ENCODE peak calls at places on chromosome 5, in four cellular contexts. S is neuronal stem cell, L is H1, M is H9. D is an unnamed sample.

GRCh38 chr5:135977375-135977928 is 22.7 kb upstream of the LECT2 start:
- DNase-seq in S (peak), L (peak), M (peak), D (peak)

GRCh38 chr5:132387649-132388117 is 18.2 kb downstream of the SLC22A5 start:
- DNase-seq in S (no peak), L (no peak), M (no peak), D (peak)

GRCh38 chr5:115639377-115639776 is 13.5 kb upstream of the TMED7 start:
- DNase-seq in S (no peak), L (no peak), M (no peak), D (no peak)

GRCh38 chr5:107805819-107806218 is 135.1 kb upstream of the EFNA5 start:
- DNase-seq in S (peak), L (no peak), M (no peak), D (no peak)

GRCh38 chr5:72552041-72552557 is 44.9 kb upstream of the ZNF366 start:
- DNase-seq in S (no peak), L (no peak), M (no peak), D (no peak)

GRCh38 chr5:130687085-130687733 is 477.8 kb downstream of the HINT1 start:
- DNase-seq in S (no peak), L (no peak), M (no peak), D (no peak)

GRCh38 chr5:112418412-112419049 is 546 bp downstream of the EPB41L4A start:
- DNase-seq in S (peak), L (no peak), M (peak), D (no peak)

GRCh38 chr5:34043099-34043876 is at the start of gene C1QTNF3:
- DNase-seq in S (no peak), L (no peak), M (no peak), D (no peak)

GRCh38 chr5:24633705-24634325 is 11.0 kb downstream of the CDH10 start:
- DNase-seq in S (peak), L (no peak), M (no peak), D (peak)

GRCh38 chr5:152113401-152113800 is 188.8 kb upstream of the GLRA1 start:
- DNase-seq in S (no peak), L (no peak), M (no peak), D (no peak)

GRCh38 chr5:94793113-94793815 is 174.8 kb downstream of the SLF1 start:
- DNase-seq in S (no peak), L (no peak), M (no peak), D (no peak)

DNA sequence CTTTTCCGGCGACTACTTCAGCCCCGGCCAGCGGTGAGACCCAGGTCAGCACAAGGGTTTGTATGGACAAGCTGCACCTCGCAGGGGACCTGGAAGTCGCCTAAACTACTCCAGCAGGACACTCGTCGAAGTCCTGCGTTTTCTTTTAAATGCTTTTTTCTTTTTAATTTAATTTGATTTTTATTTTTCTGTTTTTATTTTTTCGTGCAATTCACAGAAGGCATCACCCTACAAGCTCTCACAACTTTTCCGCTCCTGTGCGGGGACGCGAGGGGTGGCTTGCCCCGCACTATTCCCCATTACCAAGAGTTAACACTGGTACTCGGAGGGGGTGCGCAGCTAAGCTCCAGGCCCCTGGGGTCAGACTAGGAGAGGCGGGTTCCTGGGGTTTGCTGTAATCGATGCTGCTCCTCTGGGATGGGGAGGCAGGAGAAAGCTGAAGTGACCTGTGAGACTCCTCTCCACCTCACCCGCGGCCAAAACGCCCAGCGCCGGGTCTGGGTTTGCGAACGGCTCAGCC is 1.3 kb downstream of the EDIL3 start:
- DNase-seq in S (peak), L (no peak), M (peak), D (no peak)
- H2BK12ac ChIP-seq in S (no peak), L (peak), M (no peak), D (peak)

DNA sequence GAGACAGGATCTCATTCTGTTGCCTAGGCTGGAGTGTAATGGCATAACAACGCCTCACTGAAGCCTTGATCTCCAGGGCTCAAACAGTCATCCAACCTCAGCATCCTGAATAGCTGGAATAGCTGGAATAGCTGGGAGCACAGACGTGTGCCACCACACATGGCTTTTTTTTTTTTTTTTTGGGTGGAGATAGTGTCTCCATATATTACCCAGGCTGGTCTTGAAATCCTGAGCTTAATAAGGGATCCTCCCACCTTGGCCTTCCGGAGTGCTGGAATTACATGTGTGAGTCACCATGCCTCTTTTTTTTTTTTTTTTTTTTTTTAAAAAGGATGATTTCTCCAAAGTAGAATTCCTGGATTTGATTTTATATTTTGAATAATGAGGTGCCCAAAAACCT is 60.7 kb downstream of the NSD1 start:
- DNase-seq in S (no peak), L (no peak), M (no peak), D (peak)
- H3K27ac ChIP-seq in S (no peak), L (no peak), M (no peak), D (no peak)

GRCh38 chr5:9408964-9409363 is 136.9 kb downstream of the SEMA5A start:
- DNase-seq in S (no peak), L (no peak), M (no peak), D (no peak)

GRCh38 chr5:9405196-9405754 is 140.6 kb downstream of the SEMA5A start:
- DNase-seq in S (no peak), L (no peak), M (no peak), D (no peak)

GRCh38 chr5:9409413-9410089 is 136.3 kb downstream of the SEMA5A start:
- DNase-seq in S (no peak), L (no peak), M (no peak), D (no peak)

GRCh38 chr5:9411142-9411541 is 134.7 kb downstream of the SEMA5A start:
- DNase-seq in S (no peak), L (no peak), M (no peak), D (no peak)
- H2BK12ac ChIP-seq in S (peak), L (no peak), M (no peak), D (no peak)

GRCh38 chr5:138635268-138635667 is 60.1 kb upstream of the HSPA9 start:
- DNase-seq in S (no peak), L (no peak), M (no peak), D (peak)
- H3K27ac ChIP-seq in S (no peak), L (no peak), M (no peak), D (peak)

GRCh38 chr5:12384005-12384404 is 479.8 kb upstream of the CTNND2 start:
- DNase-seq in S (no peak), L (no peak), M (no peak), D (no peak)
- H2BK12ac ChIP-seq in S (no peak), L (no peak), M (no peak), D (no peak)

GRCh38 chr5:76351577-76351976 is 51.5 kb upstream of the IQGAP2 start:
- DNase-seq in S (no peak), L (no peak), M (no peak), D (no peak)
- H3K27ac ChIP-seq in S (no peak), L (no peak), M (no peak), D (no peak)

DNA sequence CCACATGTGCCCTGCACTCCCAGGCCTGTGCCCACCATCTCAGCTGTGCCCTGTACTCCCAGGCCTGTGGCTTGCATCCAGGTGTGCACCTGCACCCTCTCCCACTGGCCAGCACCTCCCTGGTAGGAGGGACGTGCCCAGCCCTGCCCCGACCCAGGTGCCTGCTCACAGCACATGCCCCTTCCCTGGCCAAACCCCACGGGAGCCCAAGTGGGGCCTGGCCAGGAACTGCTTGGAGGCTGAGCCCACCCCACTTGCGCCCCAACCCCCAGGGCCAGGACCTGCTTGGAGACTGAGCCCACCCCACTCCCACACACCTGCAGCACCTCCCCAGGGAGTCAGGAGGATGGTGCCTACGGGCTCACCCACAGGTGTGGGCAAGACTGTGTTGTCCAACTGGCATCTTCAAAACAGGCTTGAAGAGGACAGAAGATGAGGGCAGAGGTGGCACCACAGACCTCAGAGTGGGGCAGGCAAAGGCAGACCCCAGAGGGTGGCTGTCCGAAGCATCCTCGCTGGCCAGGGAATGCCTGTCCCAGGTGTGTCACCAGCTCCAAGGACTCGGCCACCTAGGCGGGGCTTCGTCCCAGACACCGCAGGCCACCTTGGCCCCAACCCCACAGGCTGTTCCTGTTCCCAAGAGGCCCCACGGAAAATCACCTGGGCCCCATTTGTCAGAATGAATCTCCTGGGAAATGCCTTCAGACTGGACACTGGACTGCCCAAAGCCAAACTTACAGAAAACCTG is 10.8 kb downstream of the ZDHHC11B start:
- DNase-seq in S (no peak), L (peak), M (peak), D (no peak)
- H2BK12ac ChIP-seq in S (peak), L (peak), M (peak), D (no peak)

DNA sequence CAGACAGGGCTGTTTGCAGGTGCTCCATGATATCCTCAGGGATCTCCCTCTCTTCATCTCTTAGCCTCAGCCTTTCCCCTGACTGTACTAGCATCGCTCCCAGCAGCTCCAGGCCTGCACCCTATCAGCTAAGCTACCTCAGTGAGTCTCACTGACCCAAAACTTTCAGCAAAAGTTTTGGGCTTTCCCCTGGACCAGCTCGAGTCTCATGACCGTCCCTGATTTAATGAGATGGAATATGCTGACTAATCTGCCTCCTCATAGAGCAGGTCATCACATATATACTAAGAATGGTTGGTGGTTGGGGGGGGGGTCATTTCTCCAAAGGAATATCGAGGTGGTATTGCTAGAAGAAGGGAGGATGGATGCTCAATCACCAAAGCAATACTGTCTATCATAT is 151.5 kb downstream of the NR3C1 start:
- DNase-seq in S (no peak), L (no peak), M (no peak), D (no peak)
- H3K27ac ChIP-seq in S (no peak), L (no peak), M (no peak), D (no peak)

DNA sequence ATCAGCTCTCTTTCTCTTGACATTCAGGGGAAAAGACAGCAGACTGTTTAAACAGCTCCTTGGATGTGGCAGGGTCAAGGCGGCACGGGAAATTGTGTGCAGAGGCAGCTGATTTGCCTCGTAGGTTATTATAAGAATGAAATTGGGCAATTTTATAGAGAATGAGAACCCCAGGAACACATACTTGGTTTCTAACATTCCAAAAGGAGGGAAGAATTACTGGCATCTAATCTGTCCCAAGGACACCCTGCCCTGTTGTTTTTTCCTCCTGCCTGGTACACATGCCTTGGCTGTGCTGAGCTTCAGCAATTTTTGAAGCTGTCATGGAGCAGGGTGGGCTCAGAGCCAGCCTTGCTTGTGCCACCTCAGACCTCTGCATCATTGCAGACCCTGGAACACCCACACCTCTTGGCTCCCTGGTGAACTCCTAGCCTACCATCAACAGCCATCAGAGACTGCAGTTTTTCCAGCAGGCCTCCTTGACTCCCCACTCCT is 143.6 kb downstream of the BOD1 start:
- DNase-seq in S (no peak), L (no peak), M (no peak), D (no peak)
- H2BK12ac ChIP-seq in S (no peak), L (no peak), M (no peak), D (no peak)

DNA sequence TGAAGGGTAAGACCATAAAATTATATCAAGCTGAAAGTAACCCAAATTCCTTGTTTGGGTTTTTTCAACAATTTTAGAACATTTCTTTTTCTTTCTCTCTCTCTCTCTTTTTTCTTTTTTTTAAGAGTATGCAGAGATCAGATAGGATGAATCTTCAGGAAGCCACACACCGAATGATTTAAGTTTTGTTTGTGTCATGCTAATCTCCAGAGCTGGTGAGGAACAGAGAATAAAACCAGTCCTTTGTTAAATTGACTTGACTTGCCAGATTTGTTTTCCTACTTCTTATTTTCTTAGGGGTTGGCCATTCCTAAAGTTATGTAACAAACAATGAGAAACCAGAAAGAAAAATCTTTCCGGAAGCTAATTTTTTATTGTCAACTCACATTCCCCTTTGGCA is 1669.3 kb upstream of the CDH6 start:
- DNase-seq in S (no peak), L (no peak), M (no peak), D (no peak)
- H3K27ac ChIP-seq in S (no peak), L (no peak), M (peak), D (no peak)

D was measured in trophoblast cell.